ENCODE peak calls at places on chromosomes 11 and 22, in four cellular contexts. F is K562, A is GM12878, R is HepG2. J is an unnamed sample.

GRCh38 chr22:45053094-45053493 is 43.3 kb upstream of the PHF21B start:
- DNase-seq in F (no peak), A (no peak), R (no peak), J (no peak)

GRCh38 chr11:130828741-130829140 is 87.5 kb downstream of the SNX19 start:
- DNase-seq in F (no peak), A (no peak), R (no peak), J (no peak)

GRCh38 chr11:132205496-132205895 is 835.1 kb downstream of the NTM start:
- DNase-seq in F (no peak), A (no peak), R (no peak), J (no peak)

GRCh38 chr11:100105605-100106358 is 581.3 kb upstream of the ARHGAP42 start:
- DNase-seq in F (no peak), A (no peak), R (no peak), J (no peak)

GRCh38 chr22:17085277-17086091 is 684 bp downstream of the IL17RA start:
- DNase-seq in F (no peak), A (no peak), R (no peak), J (peak)

GRCh38 chr11:125910450-125910849 is 6.1 kb downstream of the DDX25 start:
- DNase-seq in F (no peak), A (no peak), R (no peak), J (no peak)

GRCh38 chr11:115078461-115079438 is 400.4 kb downstream of the NXPE2 start:
- DNase-seq in F (no peak), A (no peak), R (no peak), J (no peak)

GRCh38 chr11:102620858-102621561 is 4.1 kb downstream of the MMP20 start:
- DNase-seq in F (no peak), A (no peak), R (no peak), J (no peak)

GRCh38 chr11:19553683-19554333 is 158.8 kb upstream of the NAV2 start:
- DNase-seq in F (peak), A (no peak), R (peak), J (peak)

GRCh38 chr11:134522782-134523570 is 110.9 kb upstream of the B3GAT1 start:
- DNase-seq in F (no peak), A (no peak), R (no peak), J (peak)

GRCh38 chr11:124740277-124740882 is 638 bp downstream of the NRGN start:
- DNase-seq in F (no peak), A (no peak), R (no peak), J (no peak)
- TF ChIP-seq NR2C2 in F (no peak), A (no peak), R (no peak), J (no peak)

DNA sequence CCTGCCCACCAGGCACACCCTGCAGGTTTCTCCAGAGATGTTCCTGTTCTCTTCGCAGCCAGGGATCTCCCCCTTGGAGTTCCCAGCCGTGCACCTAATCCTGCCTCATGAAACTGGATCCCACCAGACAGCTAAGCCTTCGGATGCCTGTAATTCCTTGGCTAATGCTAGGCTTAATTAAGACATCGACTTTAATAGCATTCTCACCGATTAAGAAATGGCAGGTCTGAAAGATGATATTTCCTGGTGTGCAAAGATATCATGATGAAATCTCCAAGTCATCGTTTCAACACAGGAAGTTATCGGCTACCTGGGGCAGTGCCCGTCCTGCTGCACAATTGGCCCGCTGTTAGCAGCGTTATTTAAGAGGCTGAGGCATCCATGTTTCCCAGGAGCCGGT is 41.5 kb upstream of the CCND1 start:
- DNase-seq in F (no peak), A (no peak), R (no peak), J (no peak)
- TF ChIP-seq ESRRA in F (no peak), A (no peak), R (no peak), J (no peak)

GRCh38 chr11:23976776-23977380 is 520.0 kb upstream of the LUZP2 start:
- DNase-seq in F (no peak), A (no peak), R (no peak), J (no peak)

GRCh38 chr11:23974046-23974445 is 522.8 kb upstream of the LUZP2 start:
- DNase-seq in F (no peak), A (no peak), R (no peak), J (no peak)

GRCh38 chr11:23973244-23973643 is 523.6 kb upstream of the LUZP2 start:
- DNase-seq in F (no peak), A (no peak), R (no peak), J (no peak)

GRCh38 chr11:23976369-23976768 is 520.5 kb upstream of the LUZP2 start:
- DNase-seq in F (no peak), A (no peak), R (no peak), J (no peak)
- TF ChIP-seq NR2C2 in F (no peak), A (no peak), R (no peak), J (no peak)

DNA sequence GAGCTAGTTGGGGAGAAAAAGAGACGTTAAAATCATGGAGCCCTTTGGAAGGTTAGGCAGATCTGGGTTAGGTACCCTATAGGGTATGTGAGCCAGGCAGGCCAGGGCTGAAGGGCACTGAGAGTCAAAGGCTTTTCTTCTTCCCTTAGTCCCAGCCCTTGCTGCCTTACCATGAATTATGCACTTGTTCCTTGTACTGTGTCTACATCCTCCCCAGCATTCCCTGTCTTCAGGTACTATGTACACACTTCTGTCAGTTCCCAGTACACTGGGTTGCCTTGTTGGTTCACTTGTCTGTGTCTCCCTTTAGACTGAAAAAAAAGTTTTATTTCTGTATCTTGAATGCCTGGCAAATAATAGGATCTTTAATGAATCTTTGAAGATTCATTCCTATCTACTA is 16.9 kb downstream of the RNF185 start:
- DNase-seq in F (no peak), A (no peak), R (no peak), J (no peak)
- TF ChIP-seq ESRRA in F (no peak), A (no peak), R (no peak), J (no peak)

GRCh38 chr11:70095541-70096252 is 17.6 kb downstream of the ANO1 start:
- DNase-seq in F (no peak), A (no peak), R (no peak), J (no peak)
- TF ChIP-seq NR2C2 in F (no peak), A (no peak), R (no peak), J (no peak)

GRCh38 chr11:119363874-119364590 is 17.5 kb downstream of the USP2 start:
- DNase-seq in F (peak), A (no peak), R (no peak), J (peak)
- TF ChIP-seq ESRRA in F (no peak), A (no peak), R (no peak), J (no peak)